ENCODE peak calls at places on chromosomes 16 and 17, in seven cellular contexts. M is CMK; O is glutamatergic neuron; X is CD4-positive, alpha-beta T cell; D is AG04450; T is substantia nigra; F is SK-N-DZ. B is an unnamed sample.

GRCh38 chr17:8212312-8213180 is 2.2 kb upstream of the AURKB start:
- DNase-seq in M (no peak), O (no peak), X (no peak), D (no peak), T (no peak), F (no peak), B (no peak)

GRCh38 chr16:79607587-79607986 is 7.0 kb upstream of the MAF start:
- DNase-seq in M (no peak), O (no peak), X (no peak), D (no peak), T (no peak), F (no peak), B (no peak)

GRCh38 chr16:84658690-84659089 is 10.4 kb downstream of the KLHL36 start:
- DNase-seq in M (no peak), O (no peak), X (no peak), D (no peak), T (no peak), F (no peak), B (no peak)

GRCh38 chr17:4393806-4394205 is 27.3 kb upstream of the UBE2G1 start:
- DNase-seq in M (no peak), O (no peak), X (no peak), D (no peak), T (no peak), F (no peak), B (no peak)

GRCh38 chr17:42042598-42043319 is 7.6 kb downstream of the C17orf113 start:
- DNase-seq in M (no peak), O (no peak), X (no peak), D (no peak), T (no peak), F (no peak), B (no peak)

GRCh38 chr17:992933-993332 is 4.0 kb upstream of the TIMM22 start:
- DNase-seq in M (no peak), O (no peak), X (no peak), D (no peak), T (no peak), F (no peak), B (no peak)

GRCh38 chr17:7885357-7886226 is 3.0 kb upstream of the CHD3 start:
- DNase-seq in M (peak), O (peak), X (peak), D (no peak), T (no peak), F (peak), B (peak)

GRCh38 chr17:82314012-82314720 is 3.2 kb downstream of the CD7 start:
- DNase-seq in M (no peak), O (peak), X (no peak), D (no peak), T (no peak), F (no peak), B (no peak)

GRCh38 chr16:30090607-30091332 is 954 bp downstream of the TBX6 start:
- DNase-seq in M (no peak), O (peak), X (no peak), D (no peak), T (no peak), F (no peak), B (no peak)